ENCODE peak calls at places on chromosomes 12 and 14, in eight cellular contexts. P, H, K, D, T, A, M and X are unnamed samples.
A peak's percentile ranks its signal among the peaks of the same experiment; 100 is the strongest.

GRCh38 chr12:67772276-67773169 is 124.0 kb downstream of the DYRK2 start:
- DNase-seq in P (no peak), H (no peak), K (no peak), D (no peak), T (peak; percentile 18), A (no peak), M (peak; percentile 96), X (no peak)

GRCh38 chr12:131092911-131093901 is 139.5 kb downstream of the ADGRD1 start:
- DNase-seq in P (no peak), H (peak; percentile 68), K (peak; percentile 71), D (no peak), T (peak; percentile 10), A (no peak), M (no peak), X (peak; percentile 22)

GRCh38 chr12:104958946-104959841 is 1.1 kb upstream of the SLC41A2 start:
- DNase-seq in P (peak; percentile 63), H (no peak), K (no peak), D (no peak), T (no peak), A (no peak), M (no peak), X (no peak)

GRCh38 chr14:89504602-89505320 is 87.7 kb upstream of the FOXN3 start:
- DNase-seq in P (peak; percentile 44), H (no peak), K (no peak), D (no peak), T (no peak), A (peak; percentile 55), M (no peak), X (no peak)

GRCh38 chr14:68230941-68231717 is 411.6 kb downstream of the RAD51B start:
- DNase-seq in P (no peak), H (no peak), K (no peak), D (no peak), T (no peak), A (no peak), M (no peak), X (no peak)

GRCh38 chr14:69666698-69667211 is 55.4 kb downstream of the SUSD6 start:
- DNase-seq in P (peak; percentile 61), H (no peak), K (no peak), D (no peak), T (no peak), A (no peak), M (no peak), X (no peak)

GRCh38 chr12:42741771-42742510 is 152.4 kb upstream of the PRICKLE1 start:
- DNase-seq in P (no peak), H (no peak), K (no peak), D (no peak), T (no peak), A (no peak), M (no peak), X (no peak)

GRCh38 chr14:94795372-94795771 is 25.5 kb upstream of the GSC start:
- DNase-seq in P (no peak), H (no peak), K (no peak), D (no peak), T (no peak), A (no peak), M (no peak), X (no peak)

GRCh38 chr14:81286574-81287370 is 66.0 kb upstream of the GTF2A1 start:
- DNase-seq in P (no peak), H (no peak), K (no peak), D (no peak), T (no peak), A (no peak), M (no peak), X (no peak)

GRCh38 chr12:57389033-57389432 is 41.8 kb downstream of the R3HDM2 start:
- DNase-seq in P (no peak), H (no peak), K (no peak), D (no peak), T (no peak), A (no peak), M (no peak), X (no peak)

GRCh38 chr12:16384732-16385131 is 37.3 kb downstream of the MGST1 start:
- DNase-seq in P (no peak), H (no peak), K (no peak), D (no peak), T (no peak), A (no peak), M (no peak), X (no peak)

GRCh38 chr12:108633534-108634224 is at the start of gene SELPLG:
- DNase-seq in P (peak; percentile 65), H (peak; percentile 93), K (peak; percentile 95), D (peak; percentile 80), T (no peak), A (peak; percentile 97), M (no peak), X (peak; percentile 75)

GRCh38 chr12:45887544-45887943 is 102.8 kb downstream of the SCAF11 start:
- DNase-seq in P (no peak), H (no peak), K (no peak), D (no peak), T (no peak), A (no peak), M (no peak), X (no peak)

GRCh38 chr12:82522762-82523161 is 163.9 kb upstream of the TMTC2 start:
- DNase-seq in P (no peak), H (no peak), K (no peak), D (no peak), T (no peak), A (no peak), M (no peak), X (no peak)

GRCh38 chr12:99093166-99093565 is 448.1 kb downstream of the APAF1 start:
- DNase-seq in P (no peak), H (no peak), K (no peak), D (no peak), T (no peak), A (no peak), M (peak; percentile 13), X (no peak)

GRCh38 chr12:130872179-130873096 is 572 bp downstream of the RAN start:
- DNase-seq in P (peak; percentile 29), H (peak; percentile 88), K (no peak), D (peak; percentile 45), T (no peak), A (peak; percentile 36), M (no peak), X (peak; percentile 40)

GRCh38 chr12:96751626-96752025 is 155.4 kb upstream of the NEDD1 start:
- DNase-seq in P (no peak), H (no peak), K (no peak), D (no peak), T (no peak), A (no peak), M (no peak), X (no peak)

GRCh38 chr12:104667139-104667538 is 210.4 kb downstream of the CHST11 start:
- DNase-seq in P (peak; percentile 64), H (no peak), K (no peak), D (no peak), T (peak; percentile 74), A (no peak), M (no peak), X (no peak)

GRCh38 chr14:35858521-35859209 is 32.5 kb downstream of the BRMS1L start:
- DNase-seq in P (peak; percentile 30), H (no peak), K (no peak), D (no peak), T (no peak), A (no peak), M (no peak), X (no peak)

GRCh38 chr12:109718390-109718789 is 4.8 kb downstream of the FAM222A start:
- DNase-seq in P (no peak), H (peak; percentile 74), K (no peak), D (no peak), T (no peak), A (no peak), M (peak; percentile 66), X (peak; percentile 38)

DNA sequence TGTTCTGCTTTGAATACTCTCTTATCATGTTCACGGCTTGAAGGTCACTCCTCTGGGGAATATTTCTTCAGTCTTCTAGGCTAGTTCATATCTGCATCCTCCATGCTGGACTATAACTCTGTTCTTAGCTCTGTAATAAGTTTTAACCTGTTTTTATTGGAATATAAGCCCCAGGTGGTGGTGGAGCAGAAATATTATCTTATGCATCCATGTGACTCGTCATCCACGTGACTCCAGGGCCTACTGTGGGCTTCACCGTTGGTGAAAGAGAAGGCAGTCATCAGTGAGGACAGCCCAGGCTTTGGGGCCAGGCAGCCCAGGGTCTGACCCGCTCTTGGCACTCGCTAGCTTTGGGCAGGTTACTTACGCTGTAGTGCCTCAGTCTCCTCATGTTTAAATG is 87.1 kb downstream of the ETNK1 start:
- DNase-seq in P (no peak), H (peak; percentile 23), K (no peak), D (no peak), T (no peak), A (no peak), M (no peak), X (no peak)
- H3K36me3 ChIP-seq in P (no peaks in the 10 kb centered on the region), H (no peaks in the 10 kb centered on the region), K (no peaks in the 10 kb centered on the region), D (no peaks in the 10 kb centered on the region), T (no peaks in the 10 kb centered on the region), A (no peaks in the 10 kb centered on the region), M (no peaks in the 10 kb centered on the region), X (no peaks in the 10 kb centered on the region)

DNA sequence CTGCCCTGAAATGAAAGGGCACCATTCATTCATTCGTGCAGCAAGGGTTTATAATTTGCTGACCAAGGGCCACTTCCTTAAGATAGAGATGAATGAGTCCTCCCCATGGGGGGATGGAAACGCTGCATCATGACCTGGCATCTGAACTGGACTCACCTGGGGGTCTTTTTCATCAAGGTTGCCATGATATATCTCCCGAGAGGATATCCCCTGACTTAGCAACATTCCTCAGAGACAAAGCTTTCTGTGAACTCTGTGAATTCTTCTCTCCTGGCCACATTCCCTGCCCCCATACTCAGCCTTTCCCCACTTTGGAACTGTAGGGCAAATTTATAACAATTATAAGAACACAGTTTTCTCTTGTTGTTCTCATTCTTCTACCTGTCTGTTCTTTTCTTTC is 30.8 kb downstream of the SRRM4 start:
- DNase-seq in P (no peak), H (no peak), K (no peak), D (no peak), T (no peak), A (no peak), M (no peak), X (no peak)
- H3K4me1 ChIP-seq in P (no peaks in the 10 kb centered on the region), H (no peaks in the 10 kb centered on the region), K (no peaks in the 10 kb centered on the region), D (no peaks in the 10 kb centered on the region), T (no peaks in the 10 kb centered on the region), A (no peaks in the 10 kb centered on the region), M (no peaks in the 10 kb centered on the region), X (no peaks in the 10 kb centered on the region)

DNA sequence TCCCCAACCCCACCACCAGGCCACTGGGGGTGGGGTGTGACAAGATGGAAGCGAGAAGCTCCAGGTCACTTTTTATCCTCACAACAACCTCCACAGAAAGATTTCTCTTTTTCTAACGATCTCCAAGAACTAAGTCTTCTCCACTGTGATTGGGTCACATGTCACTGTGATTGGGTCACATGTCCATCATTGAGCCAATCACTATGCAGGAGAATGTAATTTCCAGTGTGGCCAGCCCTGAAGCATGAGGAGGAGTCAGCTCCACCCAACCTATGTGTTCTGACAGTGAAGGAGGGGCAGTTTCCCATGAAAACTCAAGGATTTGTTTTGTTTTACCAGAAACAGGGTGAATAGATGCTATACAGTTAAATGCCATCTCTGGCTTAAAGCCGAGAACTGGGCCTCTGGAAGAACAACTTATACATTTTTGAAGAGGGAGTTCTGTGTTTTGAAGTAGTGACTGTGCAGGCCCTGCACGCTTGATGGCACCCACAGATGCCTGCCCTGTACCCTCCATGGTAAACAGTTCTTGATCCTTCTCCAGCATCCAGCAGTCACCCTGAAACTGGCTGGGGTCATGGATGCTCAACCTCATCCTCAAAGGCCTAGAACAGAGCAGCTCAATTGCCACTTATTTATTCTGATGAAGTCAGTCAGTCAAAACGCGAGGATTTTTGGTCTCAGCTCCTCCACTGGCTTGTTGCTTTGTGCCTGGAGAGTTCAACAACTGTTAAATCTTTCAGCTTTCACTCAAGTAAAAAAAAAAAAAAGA is 180.5 kb upstream of the BMP4 start:
- DNase-seq in P (no peak), H (no peak), K (no peak), D (no peak), T (no peak), A (no peak), M (no peak), X (no peak)
- H3K36me3 ChIP-seq in P (no peaks in the 10 kb centered on the region), H (no peaks in the 10 kb centered on the region), K (no peaks in the 10 kb centered on the region), D (no peaks in the 10 kb centered on the region), T (no peaks in the 10 kb centered on the region), A (no peaks in the 10 kb centered on the region), M (no peaks in the 10 kb centered on the region), X (no peaks in the 10 kb centered on the region)

GRCh38 chr12:55828357-55828756 is 1.0 kb downstream of the DNAJC14 start:
- DNase-seq in P (no peak), H (no peak), K (no peak), D (no peak), T (no peak), A (no peak), M (no peak), X (no peak)
- H3K4me1 ChIP-seq in P (peaks cover 29% of the 10 kb centered on the region), H (peaks cover 30% of the 10 kb centered on the region), K (peaks cover 18% of the 10 kb centered on the region), D (peaks cover 55% of the 10 kb centered on the region), T (peaks cover 4% of the 10 kb centered on the region), A (peaks cover 56% of the 10 kb centered on the region), M (peaks cover 11% of the 10 kb centered on the region), X (peaks cover 29% of the 10 kb centered on the region)